ENCODE peak calls at places on chromosome 16, in five cellular contexts. R is cardiac fibroblast, W is astrocyte, S is AG04450, L is astrocyte of the cerebellum. P is an unnamed sample.

GRCh38 chr16:22861585-22861984 is 47.6 kb downstream of the HS3ST2 start:
- DNase-seq in R (no peak), W (no peak), S (no peak), L (no peak), P (no peak)

GRCh38 chr16:87897563-87898505 is 28.5 kb upstream of the SLC7A5 start:
- DNase-seq in R (no peak), W (no peak), S (no peak), L (no peak), P (no peak)

GRCh38 chr16:67942200-67942509 is 1.8 kb downstream of the LCAT start:
- DNase-seq in R (peak; percentile 39), W (no peak), S (no peak), L (no peak), P (no peak)

GRCh38 chr16:80569440-80570105 is 28.8 kb downstream of the DYNLRB2 start:
- DNase-seq in R (peak; percentile 36), W (peak; percentile 92), S (no peak), L (peak; percentile 22), P (no peak)

GRCh38 chr16:11034481-11034931 is 90.1 kb downstream of the CLEC16A start:
- DNase-seq in R (no peak), W (peak; percentile 34), S (no peak), L (no peak), P (no peak)

GRCh38 chr16:29982560-29983419 is 9.1 kb downstream of the TAOK2 start:
- DNase-seq in R (no peak), W (no peak), S (no peak), L (no peak), P (no peak)

GRCh38 chr16:29915590-29916247 is 10.3 kb downstream of the KCTD13 start:
- DNase-seq in R (peak; percentile 55), W (peak; percentile 76), S (no peak), L (no peak), P (no peak)

GRCh38 chr16:81620029-81620428 is 159.1 kb upstream of the PLCG2 start:
- DNase-seq in R (no peak), W (no peak), S (no peak), L (no peak), P (no peak)

GRCh38 chr16:81366316-81366932 is 51.7 kb downstream of the GAN start:
- DNase-seq in R (peak; percentile 73), W (peak; percentile 12), S (peak; percentile 13), L (peak; percentile 47), P (no peak)

GRCh38 chr16:6020162-6020980 is 922.8 kb upstream of the EEF2KMT start:
- DNase-seq in R (no peak), W (no peak), S (no peak), L (no peak), P (no peak)

GRCh38 chr16:11966173-11966572 is 1.2 kb downstream of the TNFRSF17 start:
- DNase-seq in R (no peak), W (no peak), S (no peak), L (no peak), P (no peak)

GRCh38 chr16:2159052-2159838 is 3.7 kb downstream of the TRAF7 start:
- DNase-seq in R (peak; percentile 57), W (peak; percentile 72), S (no peak), L (peak; percentile 66), P (no peak)

GRCh38 chr16:78291642-78292041 is 192.2 kb downstream of the WWOX start:
- DNase-seq in R (no peak), W (no peak), S (no peak), L (no peak), P (no peak)

GRCh38 chr16:82043680-82044584 is 8.9 kb downstream of the HSD17B2 start:
- DNase-seq in R (peak; percentile 51), W (peak; percentile 99), S (peak; percentile 45), L (peak; percentile 99), P (peak; percentile 66)

GRCh38 chr16:57029161-57030160 is 40.1 kb downstream of the NLRC5 start:
- DNase-seq in R (peak; percentile 86), W (peak; percentile 89), S (no peak), L (peak; percentile 34), P (no peak)

GRCh38 chr16:69123894-69124293 is 8.5 kb downstream of the CHTF8 start:
- DNase-seq in R (peak; percentile 84), W (peak; percentile 40), S (peak; percentile 51), L (peak; percentile 72), P (no peak)

GRCh38 chr16:20868890-20869289 is 31.3 kb downstream of the DCUN1D3 start:
- DNase-seq in R (peak; percentile 57), W (peak; percentile 51), S (no peak), L (peak; percentile 36), P (no peak)

GRCh38 chr16:81275795-81276194 is 37.3 kb downstream of the BCO1 start:
- DNase-seq in R (no peak), W (no peak), S (no peak), L (no peak), P (no peak)

GRCh38 chr16:1965610-1966009 is 984 bp upstream of the RPS2 start:
- DNase-seq in R (no peak), W (no peak), S (no peak), L (no peak), P (no peak)

GRCh38 chr16:4915226-4915761 is 21.7 kb downstream of the PPL start:
- DNase-seq in R (peak; percentile 85), W (peak; percentile 94), S (peak; percentile 81), L (peak; percentile 78), P (peak; percentile 70)

GRCh38 chr16:85372627-85373372 is 240.3 kb upstream of the GSE1 start:
- DNase-seq in R (peak; percentile 78), W (peak; percentile 75), S (no peak), L (no peak), P (peak; percentile 53)

GRCh38 chr16:76639685-76640289 is 362.6 kb downstream of the CNTNAP4 start:
- DNase-seq in R (peak; percentile 22), W (no peak), S (no peak), L (peak; percentile 16), P (no peak)

GRCh38 chr16:52515068-52515671 is 31.8 kb downstream of the TOX3 start:
- DNase-seq in R (no peak), W (no peak), S (no peak), L (no peak), P (no peak)

GRCh38 chr16:85928411-85928820 is 29.5 kb downstream of the IRF8 start:
- DNase-seq in R (peak; percentile 18), W (no peak), S (no peak), L (no peak), P (no peak)

GRCh38 chr16:66741131-66741900 is 10.1 kb downstream of the DYNC1LI2 start:
- DNase-seq in R (peak; percentile 95), W (peak; percentile 88), S (peak; percentile 61), L (peak; percentile 87), P (peak; percentile 49)

GRCh38 chr16:66742409-66742808 is 9.0 kb downstream of the DYNC1LI2 start:
- DNase-seq in R (no peak), W (peak; percentile 37), S (no peak), L (no peak), P (no peak)

GRCh38 chr16:66740010-66740409 is 11.4 kb downstream of the DYNC1LI2 start:
- DNase-seq in R (peak; percentile 65), W (no peak), S (no peak), L (no peak), P (no peak)

GRCh38 chr16:66741971-66742396 is 9.4 kb downstream of the DYNC1LI2 start:
- DNase-seq in R (no peak), W (peak; percentile 67), S (no peak), L (peak; percentile 46), P (no peak)

GRCh38 chr16:66740533-66740932 is 10.9 kb downstream of the DYNC1LI2 start:
- DNase-seq in R (peak; percentile 70), W (no peak), S (no peak), L (no peak), P (no peak)
- TF ChIP-seq CTCF in R (no peak), W (no peak), S (no peak), L (no peak), P (no peak)

DNA sequence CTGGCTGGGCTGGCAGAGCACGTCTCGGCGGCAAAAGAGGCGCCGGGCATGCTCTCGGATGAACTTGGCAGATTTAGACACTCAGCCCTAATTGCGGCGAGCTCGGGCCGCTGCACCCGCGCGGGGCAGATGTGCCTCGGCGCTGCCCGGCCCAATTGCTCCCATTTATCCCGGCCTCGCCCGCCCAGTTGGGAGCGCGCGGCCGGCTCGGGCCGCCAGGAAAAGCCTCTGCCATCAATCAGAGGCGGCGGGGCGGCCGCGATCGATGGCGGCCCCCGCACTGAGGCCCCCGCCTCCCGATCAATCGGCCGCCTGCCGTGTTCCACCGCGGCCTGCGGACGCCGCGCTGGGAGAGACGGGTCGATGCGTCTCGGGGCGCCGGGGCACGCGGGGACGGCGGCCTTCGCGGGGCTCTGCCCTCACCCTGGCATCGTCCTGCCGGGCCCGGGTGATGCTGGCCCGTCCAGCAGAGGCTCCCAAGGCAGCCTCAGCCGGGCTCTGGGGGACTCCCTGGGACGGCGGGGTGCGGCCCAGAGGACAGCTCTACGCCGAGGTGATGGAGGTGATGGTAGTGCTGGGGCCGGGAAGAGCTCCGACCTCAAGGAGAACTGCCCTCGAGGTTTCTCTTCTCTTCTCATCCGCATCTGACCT is 200.9 kb upstream of the N4BP1 start:
- DNase-seq in R (no peak), W (no peak), S (no peak), L (no peak), P (no peak)
- H3K4me3 ChIP-seq in R (no peak overlapping the region), W (no peak overlapping the region), S (no peak overlapping the region), L (no peak overlapping the region), P (no peak overlapping the region)

GRCh38 chr16:72085002-72085401 is 8.4 kb downstream of the TXNL4B start:
- DNase-seq in R (no peak), W (no peak), S (no peak), L (no peak), P (no peak)

GRCh38 chr16:72084445-72084844 is 9.0 kb downstream of the TXNL4B start:
- DNase-seq in R (no peak), W (no peak), S (no peak), L (no peak), P (no peak)

DNA sequence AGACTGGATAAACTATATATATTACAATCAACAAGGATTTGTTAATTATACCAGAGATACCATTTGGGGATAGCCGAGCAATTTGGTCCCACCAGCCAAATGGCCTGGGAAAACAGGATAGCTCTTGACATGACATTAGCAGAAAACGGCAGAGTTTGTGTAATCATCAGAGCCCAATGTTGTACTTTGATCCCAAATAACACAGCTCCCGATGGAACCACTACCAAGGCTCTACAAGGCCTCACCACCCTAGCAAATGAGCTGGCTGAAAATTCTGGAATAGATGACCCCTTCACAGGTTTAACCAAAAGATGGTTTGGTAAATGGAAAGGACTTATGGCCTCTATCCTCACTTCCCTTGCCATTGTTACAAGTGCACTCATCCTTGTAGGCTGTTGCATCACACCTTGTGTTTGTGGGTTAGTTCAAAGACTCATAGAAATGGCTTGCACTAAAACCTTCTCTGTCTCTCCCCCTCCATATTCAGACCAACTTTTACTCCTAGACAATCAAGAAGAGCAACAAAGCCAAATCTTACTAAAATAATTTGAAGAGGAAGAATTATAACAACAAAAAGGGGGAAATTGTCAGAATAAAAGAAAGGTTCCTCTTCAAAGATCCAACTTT is 9.5 kb downstream of the TXNL4B start:
- DNase-seq in R (no peak), W (no peak), S (no peak), L (no peak), P (no peak)
- TF ChIP-seq CTCF in R (no peak), W (no peak), S (no peak), L (no peak), P (no peak)

GRCh38 chr16:89003831-89004208 is 26.8 kb upstream of the CBFA2T3 start:
- DNase-seq in R (no peak), W (no peak), S (no peak), L (no peak), P (no peak)

GRCh38 chr16:89002851-89003830 is 26.1 kb upstream of the CBFA2T3 start:
- DNase-seq in R (no peak), W (no peak), S (no peak), L (no peak), P (no peak)

GRCh38 chr16:88999457-89000206 is 22.6 kb upstream of the CBFA2T3 start:
- DNase-seq in R (no peak), W (no peak), S (no peak), L (no peak), P (no peak)

GRCh38 chr16:89000207-89000959 is 23.4 kb upstream of the CBFA2T3 start:
- DNase-seq in R (no peak), W (no peak), S (no peak), L (no peak), P (no peak)

GRCh38 chr16:89001117-89002027 is 24.4 kb upstream of the CBFA2T3 start:
- DNase-seq in R (no peak), W (no peak), S (no peak), L (no peak), P (no peak)
- H3K4me3 ChIP-seq in R (no peak overlapping the region), W (no peak overlapping the region), S (no peak overlapping the region), L (no peak overlapping the region), P (no peak overlapping the region)

P was measured in AG04449.